ENCODE peak calls at places on chromosomes 6 and 20, in eight cellular contexts. One of them, this sample, is unnamed.

GRCh38 chr20:50360218-50360672 is 149.9 kb upstream of the PTPN1 start:
- DNase-seq in heart left ventricle: peak; percentile 51
- DNase-seq in vagina: no peak
- DNase-seq in A549: no peak
- DNase-seq in thyroid gland: peak; percentile 76
- DNase-seq in right lobe of liver: no peak
- DNase-seq in ovary: peak; percentile 19
- DNase-seq in IMR-90: no peak
- DNase-seq in this sample: no peak

GRCh38 chr6:121858310-121858709 is 422.9 kb downstream of the GJA1 start:
- DNase-seq in heart left ventricle: no peak
- DNase-seq in vagina: no peak
- DNase-seq in A549: no peak
- DNase-seq in thyroid gland: no peak
- DNase-seq in right lobe of liver: no peak
- DNase-seq in ovary: no peak
- DNase-seq in IMR-90: no peak
- DNase-seq in this sample: no peak

GRCh38 chr20:37890643-37891042 is 12.3 kb upstream of the VSTM2L start:
- DNase-seq in heart left ventricle: no peak
- DNase-seq in vagina: no peak
- DNase-seq in A549: no peak
- DNase-seq in thyroid gland: no peak
- DNase-seq in right lobe of liver: no peak
- DNase-seq in ovary: no peak
- DNase-seq in IMR-90: no peak
- DNase-seq in this sample: no peak

GRCh38 chr6:144585217-144585814 is 300.2 kb downstream of the UTRN start:
- DNase-seq in heart left ventricle: no peak
- DNase-seq in vagina: no peak
- DNase-seq in A549: peak; percentile 1
- DNase-seq in thyroid gland: no peak
- DNase-seq in right lobe of liver: no peak
- DNase-seq in ovary: no peak
- DNase-seq in IMR-90: peak; percentile 58
- DNase-seq in this sample: no peak

GRCh38 chr6:4355241-4355640 is 219.9 kb upstream of the ECI2 start:
- DNase-seq in heart left ventricle: no peak
- DNase-seq in vagina: no peak
- DNase-seq in A549: peak; percentile 65
- DNase-seq in thyroid gland: peak; percentile 54
- DNase-seq in right lobe of liver: no peak
- DNase-seq in ovary: no peak
- DNase-seq in IMR-90: peak; percentile 95
- DNase-seq in this sample: no peak

GRCh38 chr20:34055290-34055689 is 56.8 kb downstream of the EIF2S2 start:
- DNase-seq in heart left ventricle: no peak
- DNase-seq in vagina: no peak
- DNase-seq in A549: no peak
- DNase-seq in thyroid gland: no peak
- DNase-seq in right lobe of liver: no peak
- DNase-seq in ovary: no peak
- DNase-seq in IMR-90: no peak
- DNase-seq in this sample: no peak

GRCh38 chr20:38863024-38863851 is 57.7 kb downstream of the PPP1R16B start:
- DNase-seq in heart left ventricle: no peak
- DNase-seq in vagina: no peak
- DNase-seq in A549: no peak
- DNase-seq in thyroid gland: no peak
- DNase-seq in right lobe of liver: no peak
- DNase-seq in ovary: no peak
- DNase-seq in IMR-90: no peak
- DNase-seq in this sample: no peak

GRCh38 chr6:169274761-169275160 is 21.1 kb upstream of the THBS2 start:
- DNase-seq in heart left ventricle: no peak
- DNase-seq in vagina: no peak
- DNase-seq in A549: no peak
- DNase-seq in thyroid gland: no peak
- DNase-seq in right lobe of liver: no peak
- DNase-seq in ovary: no peak
- DNase-seq in IMR-90: peak; percentile 50
- DNase-seq in this sample: no peak

GRCh38 chr6:159118941-159119340 is 50.3 kb upstream of the FNDC1 start:
- DNase-seq in heart left ventricle: no peak
- DNase-seq in vagina: no peak
- DNase-seq in A549: no peak
- DNase-seq in thyroid gland: no peak
- DNase-seq in right lobe of liver: no peak
- DNase-seq in ovary: no peak
- DNase-seq in IMR-90: no peak
- DNase-seq in this sample: no peak

GRCh38 chr20:35571566-35571965 is 29.7 kb downstream of the ERGIC3 start:
- DNase-seq in heart left ventricle: no peak
- DNase-seq in vagina: no peak
- DNase-seq in A549: no peak
- DNase-seq in thyroid gland: no peak
- DNase-seq in right lobe of liver: no peak
- DNase-seq in ovary: no peak
- DNase-seq in IMR-90: no peak
- DNase-seq in this sample: no peak

GRCh38 chr20:57030611-57031600 is 235.5 kb downstream of the BMP7 start:
- DNase-seq in heart left ventricle: no peak
- DNase-seq in vagina: no peak
- DNase-seq in A549: no peak
- DNase-seq in thyroid gland: peak; percentile 40
- DNase-seq in right lobe of liver: no peak
- DNase-seq in ovary: no peak
- DNase-seq in IMR-90: peak; percentile 27
- DNase-seq in this sample: no peak

GRCh38 chr6:33324139-33324538 is 6.6 kb upstream of the ZBTB22 start:
- DNase-seq in heart left ventricle: no peak
- DNase-seq in vagina: no peak
- DNase-seq in A549: no peak
- DNase-seq in thyroid gland: no peak
- DNase-seq in right lobe of liver: no peak
- DNase-seq in ovary: no peak
- DNase-seq in IMR-90: no peak
- DNase-seq in this sample: no peak

GRCh38 chr20:31674895-31675827 is 37.4 kb downstream of the COX4I2 start:
- DNase-seq in heart left ventricle: peak; percentile 79
- DNase-seq in vagina: no peak
- DNase-seq in A549: no peak
- DNase-seq in thyroid gland: peak; percentile 68
- DNase-seq in right lobe of liver: peak; percentile 73
- DNase-seq in ovary: no peak
- DNase-seq in IMR-90: peak; percentile 64
- DNase-seq in this sample: peak; percentile 73

GRCh38 chr6:125107896-125108295 is 45.7 kb upstream of the TPD52L1 start:
- DNase-seq in heart left ventricle: no peak
- DNase-seq in vagina: no peak
- DNase-seq in A549: no peak
- DNase-seq in thyroid gland: no peak
- DNase-seq in right lobe of liver: no peak
- DNase-seq in ovary: no peak
- DNase-seq in IMR-90: peak; percentile 43
- DNase-seq in this sample: no peak

DNA sequence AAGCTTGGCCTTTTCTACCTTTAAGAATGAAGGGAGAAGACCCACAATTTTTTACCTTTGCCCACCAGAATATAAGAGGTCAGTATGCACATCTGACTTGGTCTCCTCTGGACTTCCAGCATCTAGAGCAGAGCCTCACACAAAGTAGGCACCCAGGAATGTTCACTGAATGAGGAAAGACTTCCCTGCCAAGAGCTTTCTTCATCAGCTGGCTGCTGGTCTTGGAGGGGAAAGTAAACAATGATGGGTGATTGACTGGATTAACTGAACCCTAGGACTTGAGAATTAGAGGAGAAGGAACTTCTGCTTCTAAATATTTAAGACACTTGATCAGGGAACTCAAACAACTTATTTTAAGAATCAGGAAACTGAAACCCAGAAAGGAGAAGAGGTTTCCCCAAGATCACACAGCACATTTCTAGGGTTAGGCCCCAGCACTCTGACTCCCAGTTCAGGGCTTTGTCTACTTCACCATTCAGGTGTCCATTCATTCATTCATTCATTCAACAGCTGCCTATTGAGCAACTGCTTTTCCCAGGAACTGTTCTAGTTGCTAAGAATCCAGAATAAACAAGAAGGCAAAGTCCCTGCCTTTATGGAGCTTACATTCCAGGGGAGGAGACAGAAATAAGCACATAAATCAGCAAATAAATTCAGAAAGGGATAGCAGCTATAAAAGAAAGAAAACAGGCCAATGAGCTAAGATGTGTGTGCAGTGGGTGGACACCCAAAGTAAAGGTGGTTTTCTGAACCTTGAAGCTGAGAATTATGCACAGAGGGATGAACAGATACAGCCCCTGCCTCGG is 216.9 kb upstream of the LRFN2 start:
- DNase-seq in heart left ventricle: no peak
- DNase-seq in vagina: no peak
- DNase-seq in A549: no peak
- DNase-seq in thyroid gland: no peak
- DNase-seq in right lobe of liver: no peak
- DNase-seq in ovary: no peak
- DNase-seq in IMR-90: no peak
- DNase-seq in this sample: no peak
- TF ChIP-seq CTCF in heart left ventricle: no peak
- TF ChIP-seq CTCF in vagina: no peak
- TF ChIP-seq CTCF in A549: no peak
- TF ChIP-seq CTCF in thyroid gland: no peak
- TF ChIP-seq CTCF in right lobe of liver: no peak
- TF ChIP-seq CTCF in ovary: no peak
- TF ChIP-seq CTCF in IMR-90: no peak
- TF ChIP-seq CTCF in this sample: no peak

GRCh38 chr6:11215773-11216172 is 16.7 kb downstream of the NEDD9 start:
- DNase-seq in heart left ventricle: no peak
- DNase-seq in vagina: no peak
- DNase-seq in A549: no peak
- DNase-seq in thyroid gland: peak; percentile 93
- DNase-seq in right lobe of liver: no peak
- DNase-seq in ovary: no peak
- DNase-seq in IMR-90: no peak
- DNase-seq in this sample: no peak
- H3K27ac ChIP-seq in heart left ventricle: peak overlapping the region; percentile 86
- H3K27ac ChIP-seq in vagina: peak overlapping the region; percentile 74
- H3K27ac ChIP-seq in A549: peak overlapping the region; percentile 93
- H3K27ac ChIP-seq in thyroid gland: peak overlapping the region; percentile 86
- H3K27ac ChIP-seq in right lobe of liver: peak overlapping the region; percentile 3
- H3K27ac ChIP-seq in ovary: no peak overlapping the region
- H3K27ac ChIP-seq in IMR-90: no peak overlapping the region
- H3K27ac ChIP-seq in this sample: peak overlapping the region; percentile 84

GRCh38 chr6:75492769-75493168 is 831 bp downstream of the FILIP1 start:
- DNase-seq in heart left ventricle: no peak
- DNase-seq in vagina: no peak
- DNase-seq in A549: no peak
- DNase-seq in thyroid gland: no peak
- DNase-seq in right lobe of liver: no peak
- DNase-seq in ovary: no peak
- DNase-seq in IMR-90: no peak
- DNase-seq in this sample: peak; percentile 56

GRCh38 chr6:75489025-75489424 is 4.6 kb downstream of the FILIP1 start:
- DNase-seq in heart left ventricle: no peak
- DNase-seq in vagina: no peak
- DNase-seq in A549: no peak
- DNase-seq in thyroid gland: no peak
- DNase-seq in right lobe of liver: no peak
- DNase-seq in ovary: no peak
- DNase-seq in IMR-90: peak; percentile 27
- DNase-seq in this sample: no peak

GRCh38 chr6:75491302-75491701 is 2.3 kb downstream of the FILIP1 start:
- DNase-seq in heart left ventricle: no peak
- DNase-seq in vagina: no peak
- DNase-seq in A549: no peak
- DNase-seq in thyroid gland: no peak
- DNase-seq in right lobe of liver: no peak
- DNase-seq in ovary: no peak
- DNase-seq in IMR-90: no peak
- DNase-seq in this sample: no peak

GRCh38 chr6:75494290-75494689 is 690 bp upstream of the FILIP1 start:
- DNase-seq in heart left ventricle: no peak
- DNase-seq in vagina: no peak
- DNase-seq in A549: no peak
- DNase-seq in thyroid gland: no peak
- DNase-seq in right lobe of liver: no peak
- DNase-seq in ovary: no peak
- DNase-seq in IMR-90: no peak
- DNase-seq in this sample: no peak

DNA sequence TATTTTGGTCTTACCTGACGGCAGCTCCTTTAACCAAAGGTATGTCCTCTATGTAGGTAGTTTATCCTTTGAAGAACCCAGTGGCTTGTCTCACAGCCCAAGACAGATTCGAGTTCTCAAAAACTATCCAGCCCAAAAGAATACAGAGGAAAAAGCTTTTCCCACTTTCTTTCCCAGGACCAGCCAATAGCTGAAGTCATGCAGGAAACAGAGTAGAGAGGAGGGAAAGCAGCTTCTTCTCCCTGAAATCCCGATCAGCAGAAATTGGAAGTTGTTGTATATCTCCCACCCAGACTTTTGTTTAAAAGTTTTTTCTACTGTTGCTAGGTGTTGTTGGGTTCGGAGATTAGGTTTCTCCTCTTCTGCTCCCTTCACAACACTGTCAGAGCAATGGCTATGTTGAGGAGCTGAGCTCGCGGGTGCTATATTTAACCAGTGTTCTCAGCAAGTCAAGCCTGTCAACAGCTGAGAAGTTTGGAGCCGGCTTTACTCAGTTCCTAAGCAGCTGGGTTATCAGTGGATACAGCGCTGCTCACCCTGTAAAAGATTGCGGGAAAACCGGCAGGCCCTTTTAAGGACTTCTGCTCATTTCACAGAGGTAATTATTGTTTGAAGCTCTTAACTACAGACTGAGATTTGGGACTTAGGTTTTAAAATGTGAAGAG is at the start of gene FILIP1:
- DNase-seq in heart left ventricle: peak; percentile 62
- DNase-seq in vagina: no peak
- DNase-seq in A549: no peak
- DNase-seq in thyroid gland: peak; percentile 25
- DNase-seq in right lobe of liver: no peak
- DNase-seq in ovary: peak; percentile 25
- DNase-seq in IMR-90: peak; percentile 56
- DNase-seq in this sample: peak; percentile 92
- TF ChIP-seq POLR2A in heart left ventricle: peak; percentile 66
- TF ChIP-seq POLR2A in vagina: peak; percentile 14
- TF ChIP-seq POLR2A in A549: no peak
- TF ChIP-seq POLR2A in thyroid gland: peak; percentile 35
- TF ChIP-seq POLR2A in right lobe of liver: no peak
- TF ChIP-seq POLR2A in ovary: no peak
- TF ChIP-seq POLR2A in IMR-90: no peak
- TF ChIP-seq POLR2A in this sample: peak; percentile 88

DNA sequence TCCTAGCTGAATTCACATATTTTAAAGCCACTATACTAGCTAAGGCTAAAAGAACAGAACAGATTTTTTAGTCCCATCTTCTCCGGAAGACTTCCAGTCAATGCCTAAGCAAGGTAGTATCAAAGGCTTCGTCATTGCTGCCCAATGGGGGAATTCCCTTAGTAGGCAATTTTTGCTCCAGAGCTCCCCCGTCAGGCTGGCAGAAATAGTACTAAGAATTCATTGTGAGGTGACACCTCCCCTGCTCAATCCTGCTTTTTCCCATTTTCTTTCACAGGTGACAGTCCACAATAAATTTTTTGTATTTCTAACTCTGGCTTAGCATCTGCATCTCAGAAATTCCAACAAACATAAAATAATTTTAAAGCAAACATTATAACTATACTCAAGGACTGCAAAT is 52.8 kb upstream of the SRSF6 start:
- DNase-seq in heart left ventricle: no peak
- DNase-seq in vagina: no peak
- DNase-seq in A549: peak; percentile 25
- DNase-seq in thyroid gland: no peak
- DNase-seq in right lobe of liver: no peak
- DNase-seq in ovary: no peak
- DNase-seq in IMR-90: no peak
- DNase-seq in this sample: no peak
- TF ChIP-seq CTCF in heart left ventricle: no peak
- TF ChIP-seq CTCF in vagina: no peak
- TF ChIP-seq CTCF in A549: no peak
- TF ChIP-seq CTCF in thyroid gland: no peak
- TF ChIP-seq CTCF in right lobe of liver: peak; percentile 17
- TF ChIP-seq CTCF in ovary: no peak
- TF ChIP-seq CTCF in IMR-90: peak; percentile 12
- TF ChIP-seq CTCF in this sample: no peak

This sample was measured in gastrocnemius medialis.